ENCODE peak calls at places on chromosomes 11 and 22, in eight cellular contexts. C is lower lobe of right lung, A is NCI-H345, Y is heart left ventricle, D is NCI-H460, Z is GM12865, V is RWPE1, F is SW480. W is an unnamed sample.

GRCh38 chr11:79794484-79795393 is 353.9 kb upstream of the TENM4 start:
- DNase-seq in C (no peak), A (peak), Y (no peak), D (no peak), Z (no peak), V (peak), F (no peak), W (no peak)

GRCh38 chr22:22074634-22075381 is 92.2 kb upstream of the TOP3B start:
- DNase-seq in C (no peak), A (no peak), Y (no peak), D (no peak), Z (no peak), V (peak), F (peak), W (peak)

GRCh38 chr11:44007746-44008501 is 39.9 kb upstream of the ACCSL start:
- DNase-seq in C (no peak), A (no peak), Y (no peak), D (no peak), Z (no peak), V (no peak), F (no peak), W (peak)

GRCh38 chr22:45977551-45978274 is 751 bp upstream of the WNT7B start:
- DNase-seq in C (no peak), A (peak), Y (no peak), D (no peak), Z (no peak), V (no peak), F (peak), W (peak)

GRCh38 chr11:43930868-43931716 is 11.3 kb upstream of the C11orf96 start:
- DNase-seq in C (no peak), A (no peak), Y (no peak), D (no peak), Z (no peak), V (no peak), F (no peak), W (peak)

GRCh38 chr11:77127969-77128691 is at the start of gene MYO7A:
- DNase-seq in C (no peak), A (peak), Y (peak), D (no peak), Z (no peak), V (no peak), F (no peak), W (peak)

GRCh38 chr22:39954584-39955055 is 5.6 kb upstream of the TMA7B start:
- DNase-seq in C (no peak), A (no peak), Y (no peak), D (no peak), Z (peak), V (no peak), F (no peak), W (peak)

GRCh38 chr11:9347100-9347499 is 32.7 kb upstream of the TMEM41B start:
- DNase-seq in C (no peak), A (no peak), Y (no peak), D (no peak), Z (no peak), V (no peak), F (no peak), W (peak)

GRCh38 chr11:70176940-70177689 is 26.0 kb upstream of the FADD start:
- DNase-seq in C (peak), A (no peak), Y (no peak), D (peak), Z (peak), V (peak), F (no peak), W (peak)

GRCh38 chr11:110777765-110778164 is 65.5 kb upstream of the ARHGAP20 start:
- DNase-seq in C (no peak), A (no peak), Y (no peak), D (no peak), Z (peak), V (peak), F (no peak), W (peak)

GRCh38 chr11:6022954-6023353 is 7.6 kb downstream of the OR56A1 start:
- DNase-seq in C (no peak), A (peak), Y (no peak), D (peak), Z (peak), V (peak), F (peak), W (peak)

GRCh38 chr11:134236834-134237556 is 12.5 kb downstream of the VPS26B start:
- DNase-seq in C (no peak), A (no peak), Y (no peak), D (no peak), Z (no peak), V (no peak), F (no peak), W (peak)

GRCh38 chr11:41051919-41052630 is 407.4 kb downstream of the LRRC4C start:
- DNase-seq in C (no peak), A (no peak), Y (no peak), D (no peak), Z (no peak), V (peak), F (no peak), W (no peak)

GRCh38 chr11:28259177-28259843 is 151.1 kb downstream of the METTL15 start:
- DNase-seq in C (no peak), A (no peak), Y (peak), D (no peak), Z (peak), V (no peak), F (no peak), W (no peak)